ENCODE peak calls at places on chromosomes 2 and 18, in eight cellular contexts. W is CD8-positive, alpha-beta T cell; H is A549; I is ovary; N is hepatocyte; C is stomach; Y is endodermal cell; T is HCT116. M is an unnamed sample.

GRCh38 chr2:157479081-157480027 is 35.5 kb upstream of the CYTIP start:
- DNase-seq in W (no peak), H (no peak), I (no peak), N (no peak), C (no peak), Y (no peak), T (no peak), M (no peak)

GRCh38 chr2:104867351-104868080 is 13.6 kb downstream of the POU3F3 start:
- DNase-seq in W (no peak), H (no peak), I (no peak), N (no peak), C (no peak), Y (peak; percentile 81), T (no peak), M (no peak)

GRCh38 chr2:68653538-68653982 is 10.2 kb downstream of the PROKR1 start:
- DNase-seq in W (no peak), H (no peak), I (no peak), N (peak; percentile 17), C (peak; percentile 63), Y (no peak), T (no peak), M (no peak)

GRCh38 chr2:63661076-63661475 is 72.3 kb downstream of the MDH1 start:
- DNase-seq in W (no peak), H (no peak), I (no peak), N (peak; percentile 31), C (no peak), Y (no peak), T (no peak), M (no peak)

GRCh38 chr18:79529296-79529695 is 133.6 kb downstream of the NFATC1 start:
- DNase-seq in W (no peak), H (no peak), I (no peak), N (no peak), C (peak; percentile 17), Y (no peak), T (no peak), M (no peak)

GRCh38 chr18:52701219-52701935 is 361.4 kb downstream of the DCC start:
- DNase-seq in W (no peak), H (no peak), I (no peak), N (no peak), C (no peak), Y (no peak), T (no peak), M (no peak)

GRCh38 chr18:51523671-51524070 is 326.2 kb upstream of the MEX3C start:
- DNase-seq in W (no peak), H (no peak), I (no peak), N (no peak), C (no peak), Y (no peak), T (no peak), M (no peak)

GRCh38 chr2:19676770-19677169 is 225.0 kb downstream of the TTC32 start:
- DNase-seq in W (no peak), H (no peak), I (no peak), N (no peak), C (no peak), Y (peak; percentile 77), T (no peak), M (no peak)

GRCh38 chr18:1296237-1296636 is 391.6 kb downstream of the ADCYAP1 start:
- DNase-seq in W (no peak), H (no peak), I (no peak), N (no peak), C (no peak), Y (peak; percentile 43), T (no peak), M (no peak)

GRCh38 chr2:69616755-69617154 is 26.8 kb downstream of the AAK1 start:
- DNase-seq in W (peak; percentile 58), H (no peak), I (no peak), N (no peak), C (no peak), Y (no peak), T (peak; percentile 36), M (no peak)

GRCh38 chr2:218228366-218229092 is 11.5 kb downstream of the ARPC2 start:
- DNase-seq in W (no peak), H (no peak), I (no peak), N (no peak), C (no peak), Y (no peak), T (no peak), M (no peak)

GRCh38 chr2:205166749-205167148 is 515.6 kb upstream of the NRP2 start:
- DNase-seq in W (no peak), H (no peak), I (no peak), N (no peak), C (no peak), Y (no peak), T (no peak), M (no peak)

GRCh38 chr2:122395687-122396086 is 640.2 kb downstream of the TSN start:
- DNase-seq in W (no peak), H (no peak), I (no peak), N (no peak), C (no peak), Y (no peak), T (no peak), M (no peak)

GRCh38 chr18:59779979-59780378 is 82.8 kb upstream of the CCBE1 start:
- DNase-seq in W (no peak), H (no peak), I (no peak), N (peak; percentile 5), C (no peak), Y (no peak), T (no peak), M (no peak)

GRCh38 chr18:36533446-36534153 is 236.1 kb downstream of the FHOD3 start:
- DNase-seq in W (no peak), H (no peak), I (no peak), N (no peak), C (no peak), Y (no peak), T (no peak), M (no peak)

GRCh38 chr2:159890945-159891588 is 93.1 kb upstream of the CD302 start:
- DNase-seq in W (no peak), H (no peak), I (no peak), N (no peak), C (no peak), Y (no peak), T (no peak), M (no peak)

GRCh38 chr2:68997401-68997800 is 15.6 kb upstream of the ANTXR1 start:
- DNase-seq in W (no peak), H (no peak), I (no peak), N (no peak), C (no peak), Y (no peak), T (no peak), M (no peak)

GRCh38 chr18:22745966-22746365 is 187.2 kb upstream of the RBBP8 start:
- DNase-seq in W (no peak), H (no peak), I (no peak), N (no peak), C (no peak), Y (no peak), T (no peak), M (no peak)

GRCh38 chr18:76252880-76253279 is 242.2 kb downstream of the ZNF516 start:
- DNase-seq in W (no peak), H (no peak), I (no peak), N (no peak), C (no peak), Y (peak; percentile 71), T (peak; percentile 23), M (no peak)
- TF ChIP-seq CTCF in W (no peak), H (no peak), I (no peak), N (peak; percentile 50), C (no peak), Y (peak; percentile 87), T (peak; percentile 75), M (no peak)

DNA sequence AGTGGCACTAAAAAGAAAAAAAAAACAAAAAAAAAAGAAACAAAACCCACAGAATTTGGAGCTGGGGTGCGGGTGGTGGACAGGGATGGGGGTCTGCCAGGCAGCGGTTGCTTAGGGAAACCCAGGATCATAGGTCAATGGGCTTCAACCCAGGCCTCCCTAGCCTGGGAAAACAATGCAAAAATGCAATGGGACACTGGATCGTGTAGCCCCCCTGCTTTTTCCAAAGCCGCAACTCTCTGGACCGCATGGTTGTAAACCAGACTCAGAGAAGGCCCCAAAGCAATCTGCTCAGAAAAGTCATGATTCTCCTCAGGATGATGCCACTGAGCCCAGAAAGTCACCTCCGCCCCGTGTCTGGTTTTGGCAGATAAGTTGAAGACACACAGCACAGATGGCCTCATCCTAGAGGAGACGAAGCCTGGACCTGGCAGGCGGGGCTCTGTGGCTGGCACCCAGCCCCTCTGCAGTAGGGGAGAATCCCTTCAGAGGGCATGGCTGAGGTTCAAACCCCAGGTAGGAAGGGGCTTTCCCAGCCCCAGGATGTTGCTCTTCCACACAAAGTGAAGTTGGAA is 5.1 kb downstream of the DLX2 start:
- DNase-seq in W (no peak), H (no peak), I (no peak), N (no peak), C (no peak), Y (no peak), T (no peak), M (no peak)
- H3K27ac ChIP-seq in W (no peak overlapping the region), H (peak overlapping the region; percentile 90), I (no peak overlapping the region), N (no peak overlapping the region), C (no peak overlapping the region), Y (no peak overlapping the region), T (peak overlapping the region; percentile 44), M (no peak overlapping the region)

GRCh38 chr2:237699870-237700582 is 72.6 kb downstream of the LRRFIP1 start:
- DNase-seq in W (peak; percentile 13), H (no peak), I (no peak), N (no peak), C (no peak), Y (no peak), T (no peak), M (no peak)

GRCh38 chr2:237697586-237698337 is 70.4 kb downstream of the LRRFIP1 start:
- DNase-seq in W (peak; percentile 34), H (no peak), I (peak; percentile 15), N (no peak), C (no peak), Y (no peak), T (no peak), M (no peak)

GRCh38 chr2:237696471-237696870 is 69.1 kb downstream of the LRRFIP1 start:
- DNase-seq in W (peak; percentile 47), H (no peak), I (peak; percentile 15), N (no peak), C (no peak), Y (no peak), T (no peak), M (no peak)

GRCh38 chr2:237700583-237701032 is 73.2 kb downstream of the LRRFIP1 start:
- DNase-seq in W (peak; percentile 86), H (no peak), I (no peak), N (peak; percentile 70), C (no peak), Y (no peak), T (no peak), M (peak; percentile 47)

DNA sequence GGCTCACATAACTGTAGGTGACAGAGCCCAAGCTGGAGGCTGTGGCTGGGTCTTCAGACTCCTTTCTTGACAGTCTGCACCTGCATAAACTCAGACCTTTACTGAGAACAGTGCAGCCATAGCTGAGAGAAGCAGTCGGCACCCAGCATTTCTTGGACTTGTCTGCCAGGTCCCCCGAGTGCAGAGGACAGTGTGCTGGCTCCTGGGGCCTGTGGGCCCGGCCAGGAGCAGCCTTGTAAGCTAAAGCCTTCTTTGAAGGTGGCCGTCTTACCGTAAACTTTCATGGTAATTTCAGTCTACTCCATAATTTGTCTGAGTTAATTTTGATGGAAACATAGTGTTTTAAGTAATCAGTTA is 70.9 kb downstream of the LRRFIP1 start:
- DNase-seq in W (peak; percentile 12), H (no peak), I (peak; percentile 7), N (no peak), C (no peak), Y (no peak), T (no peak), M (no peak)
- H3K4me1 ChIP-seq in W (peaks cover 97% of the 10 kb centered on the region), H (peaks cover 71% of the 10 kb centered on the region), I (peaks cover 19% of the 10 kb centered on the region), N (peaks cover 83% of the 10 kb centered on the region), C (peaks cover 100% of the 10 kb centered on the region), Y (peaks cover 28% of the 10 kb centered on the region), T (peaks cover 71% of the 10 kb centered on the region), M (peaks cover 37% of the 10 kb centered on the region)

GRCh38 chr2:194252127-194252526 is 1404.9 kb upstream of the SLC39A10 start:
- DNase-seq in W (no peak), H (no peak), I (no peak), N (no peak), C (no peak), Y (no peak), T (no peak), M (no peak)
- TF ChIP-seq CTCF in W (no peak), H (no peak), I (no peak), N (no peak), C (no peak), Y (no peak), T (no peak), M (no peak)

M was measured in colonic mucosa.